ENCODE peak calls at places on chromosomes 6 and 20, in seven cellular contexts. Q is heart right ventricle, T is heart left ventricle, P is BJ, V is ovary, Y is fibroblast of pulmonary artery, G is dorsolateral prefrontal cortex. F is an unnamed sample.

GRCh38 chr6:55664581-55665223 is 85.7 kb upstream of the HMGCLL1 start:
- DNase-seq in Q (no peak), V (no peak), Y (no peak), T (no peak), P (no peak), G (no peak), F (no peak)

GRCh38 chr6:166436195-166437139 is 53.7 kb upstream of the MPC1 start:
- DNase-seq in P (no peak), V (no peak), Q (no peak), T (no peak), G (no peak), Y (no peak), F (no peak)

GRCh38 chr20:61991476-61991875 is 74.2 kb downstream of the TAF4 start:
- DNase-seq in V (no peak), G (no peak), Q (no peak), P (no peak), T (no peak), Y (peak; percentile 21), F (no peak)

GRCh38 chr6:16103708-16104107 is 25.2 kb upstream of the MYLIP start:
- DNase-seq in V (no peak), G (no peak), T (no peak), Q (peak; percentile 13), P (no peak), Y (no peak), F (peak; percentile 28)

GRCh38 chr6:145372671-145373123 is 362.6 kb downstream of the EPM2A start:
- DNase-seq in T (peak; percentile 70), P (no peak), G (no peak), Y (peak; percentile 86), Q (no peak), V (no peak), F (no peak)

GRCh38 chr6:3281669-3282460 is 23.1 kb downstream of the PSMG4 start:
- DNase-seq in P (peak; percentile 25), Q (no peak), T (no peak), V (peak; percentile 21), G (peak; percentile 36), Y (peak; percentile 92), F (no peak)

GRCh38 chr6:7165002-7165735 is 57.4 kb downstream of the RREB1 start:
- DNase-seq in V (no peak), T (no peak), Q (no peak), G (no peak), P (no peak), Y (peak; percentile 58), F (no peak)

GRCh38 chr6:148462203-148462602 is 119.6 kb downstream of the SASH1 start:
- DNase-seq in V (no peak), T (no peak), Y (peak; percentile 30), Q (no peak), P (no peak), G (no peak), F (no peak)

GRCh38 chr6:7920425-7920824 is 9.8 kb upstream of the TXNDC5 start:
- DNase-seq in G (no peak), P (no peak), V (no peak), Q (no peak), Y (no peak), T (no peak), F (no peak)

GRCh38 chr6:31659649-31660223 is 842 bp downstream of the C6orf47 start:
- DNase-seq in G (no peak), T (no peak), V (no peak), Q (no peak), P (no peak), Y (peak; percentile 18), F (no peak)

GRCh38 chr6:25417206-25417605 is 138.0 kb downstream of the CARMIL1 start:
- DNase-seq in Y (no peak), T (no peak), G (no peak), P (no peak), V (no peak), Q (no peak), F (no peak)

GRCh38 chr6:150025201-150025917 is at the start of gene RAET1L:
- DNase-seq in V (no peak), G (no peak), Q (peak; percentile 41), P (peak; percentile 39), T (no peak), Y (peak; percentile 52), F (no peak)

GRCh38 chr6:88561034-88561973 is 395.2 kb upstream of the CNR1 start:
- DNase-seq in Y (no peak), Q (no peak), G (no peak), V (no peak), T (no peak), P (no peak), F (no peak)

GRCh38 chr6:19417713-19418112 is 419.5 kb upstream of the ID4 start:
- DNase-seq in P (no peak), T (no peak), G (no peak), Q (no peak), Y (peak; percentile 33), V (no peak), F (no peak)

GRCh38 chr20:17495826-17496225 is 35.4 kb downstream of the BFSP1 start:
- DNase-seq in T (no peak), G (no peak), Y (no peak), P (no peak), V (no peak), Q (no peak), F (no peak)

GRCh38 chr6:169162968-169163903 is 90.4 kb downstream of the THBS2 start:
- DNase-seq in V (peak; percentile 69), T (no peak), Q (no peak), G (no peak), Y (peak; percentile 98), P (peak; percentile 99), F (no peak)

GRCh38 chr20:9119776-9120175 is 50.9 kb downstream of the PLCB4 start:
- DNase-seq in G (peak; percentile 33), Q (peak; percentile 49), T (peak; percentile 52), P (no peak), V (no peak), Y (no peak), F (no peak)

GRCh38 chr6:85756982-85757381 is 114.3 kb upstream of the SYNCRIP start:
- DNase-seq in V (no peak), T (no peak), Y (peak; percentile 57), Q (no peak), G (no peak), P (no peak), F (no peak)

GRCh38 chr6:3617192-3617631 is 134.3 kb downstream of the PXDC1 start:
- DNase-seq in Y (no peak), G (no peak), P (no peak), T (no peak), Q (no peak), V (no peak), F (no peak)

GRCh38 chr20:41201760-41202159 is 64.4 kb downstream of the PLCG1 start:
- DNase-seq in G (no peak), V (no peak), Y (no peak), Q (no peak), P (no peak), T (no peak), F (no peak)

GRCh38 chr20:41204304-41205265 is 67.2 kb downstream of the PLCG1 start:
- DNase-seq in T (no peak), P (no peak), Y (no peak), Q (no peak), G (no peak), V (no peak), F (no peak)

GRCh38 chr20:41205313-41205712 is 68.0 kb downstream of the PLCG1 start:
- DNase-seq in V (no peak), P (no peak), T (no peak), Q (no peak), G (peak; percentile 69), Y (no peak), F (no peak)

GRCh38 chr20:41202426-41202825 is 65.1 kb downstream of the PLCG1 start:
- DNase-seq in Y (no peak), P (no peak), T (no peak), G (no peak), V (no peak), Q (no peak), F (no peak)

GRCh38 chr20:41203660-41204059 is 66.3 kb downstream of the PLCG1 start:
- DNase-seq in P (no peak), T (no peak), Q (no peak), G (no peak), Y (no peak), V (no peak), F (no peak)
- TF ChIP-seq CTCF in P (no peak), T (no peak), Q (no peak), G (no peak), Y (no peak), V (no peak), F (no peak)

GRCh38 chr6:41935685-41936072 is 5.9 kb downstream of the CCND3 start:
- DNase-seq in Q (no peak), Y (no peak), V (no peak), P (no peak), G (no peak), T (no peak), F (no peak)

GRCh38 chr6:41934278-41935189 is 7.1 kb downstream of the CCND3 start:
- DNase-seq in Q (no peak), Y (no peak), T (no peak), G (no peak), P (no peak), V (no peak), F (no peak)

GRCh38 chr6:41937472-41937871 is 4.1 kb downstream of the CCND3 start:
- DNase-seq in T (no peak), G (no peak), P (no peak), V (no peak), Y (no peak), Q (no peak), F (no peak)

GRCh38 chr6:41935190-41935569 is 6.4 kb downstream of the CCND3 start:
- DNase-seq in Y (no peak), T (no peak), G (no peak), V (no peak), P (no peak), Q (no peak), F (no peak)

GRCh38 chr6:41936073-41936837 is 5.4 kb downstream of the CCND3 start:
- DNase-seq in Q (peak; percentile 56), T (peak; percentile 71), Y (peak; percentile 94), V (peak; percentile 62), P (peak; percentile 64), G (peak; percentile 84), F (peak; percentile 59)
- TF ChIP-seq CTCF in Q (peak; percentile 83), T (peak; percentile 86), Y (peak; percentile 98), V (peak; percentile 46), P (peak; percentile 98), G (peak; percentile 87), F (peak; percentile 78)

GRCh38 chr20:4949833-4950178 is 51.5 kb downstream of the SLC23A2 start:
- DNase-seq in T (no peak), G (no peak), P (no peak), Y (peak; percentile 70), V (no peak), Q (no peak), F (no peak)
- TF ChIP-seq CTCF in T (peak; percentile 55), G (peak; percentile 64), P (peak; percentile 64), Y (peak; percentile 63), V (peak; percentile 21), Q (peak; percentile 57), F (peak; percentile 49)

DNA sequence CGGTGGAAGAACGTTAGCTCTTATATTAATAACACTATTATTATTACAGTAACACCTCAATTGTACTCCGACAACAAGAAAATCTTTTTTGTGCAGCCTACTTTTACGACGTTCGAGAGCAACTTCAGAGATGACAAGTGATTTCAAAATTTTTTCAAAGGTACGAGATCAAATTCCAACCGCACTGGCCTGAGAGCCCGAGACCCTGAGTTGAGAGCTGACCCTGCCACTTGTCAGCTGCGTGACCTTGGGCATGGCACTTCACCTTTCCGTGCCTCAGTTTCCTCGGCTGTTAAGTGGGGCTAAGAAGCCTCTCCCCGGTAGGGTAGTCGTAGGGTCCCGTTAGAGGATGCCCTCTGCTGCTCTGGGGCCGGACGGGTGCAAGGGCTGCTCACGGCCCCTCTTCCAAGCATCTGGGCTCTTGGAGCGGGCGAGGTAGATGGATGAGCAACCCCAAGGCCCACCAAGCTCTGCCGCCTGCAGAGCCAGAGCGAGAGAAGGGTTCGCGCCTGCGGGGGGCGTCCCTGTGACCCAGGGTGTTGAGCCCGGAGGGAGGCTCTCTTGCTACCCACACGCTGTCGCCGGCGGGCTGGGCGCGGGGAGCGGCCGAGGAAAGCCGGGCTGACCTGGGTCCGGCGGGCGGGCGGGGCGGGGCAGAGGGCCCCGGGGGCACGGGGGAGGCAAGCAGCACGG is 510 bp downstream of the NDRG3 start:
- DNase-seq in Q (no peak), V (no peak), T (peak; percentile 37), P (no peak), Y (no peak), G (no peak), F (no peak)
- TF ChIP-seq CTCF in Q (peak; percentile 9), V (no peak), T (no peak), P (peak; percentile 25), Y (no peak), G (no peak), F (no peak)

F was measured in nephron progenitor cell.